ENCODE peak calls at places on chromosome 1, in nine cellular contexts. N, O, A, F, D, L, P, H and W are unnamed samples.

GRCh38 chr1:107964397-107965111 is 426 bp downstream of the VAV3 start:
- DNase-seq in D (peak), F (no peak), N (peak), O (peak), P (no peak), H (peak), L (no peak), A (peak), W (no peak)

GRCh38 chr1:155178441-155179106 is 4.9 kb downstream of the TRIM46 start:
- DNase-seq in L (no peak), H (peak), O (no peak), A (no peak), F (no peak), N (peak), D (peak), P (no peak), W (no peak)

GRCh38 chr1:243731301-243731891 is 118.6 kb downstream of the AKT3 start:
- DNase-seq in O (no peak), P (no peak), F (peak), N (no peak), H (no peak), A (peak), D (no peak), L (peak), W (no peak)

GRCh38 chr1:230332429-230333088 is 93.6 kb downstream of the PGBD5 start:
- DNase-seq in P (no peak), H (no peak), O (no peak), D (no peak), L (no peak), A (no peak), N (no peak), F (no peak), W (no peak)

GRCh38 chr1:109476825-109477224 is 6.9 kb upstream of the ATXN7L2 start:
- DNase-seq in F (no peak), D (no peak), O (no peak), H (no peak), N (no peak), L (no peak), A (no peak), P (no peak), W (no peak)

GRCh38 chr1:38037481-38037939 is 9.1 kb downstream of the POU3F1 start:
- DNase-seq in N (peak), O (peak), A (no peak), L (no peak), P (no peak), H (no peak), D (no peak), F (peak), W (no peak)

GRCh38 chr1:225460737-225461532 is 33.1 kb upstream of the LBR start:
- DNase-seq in O (peak), F (no peak), N (peak), P (no peak), L (no peak), H (no peak), D (no peak), A (no peak), W (no peak)

GRCh38 chr1:37662031-37662755 is 27.5 kb upstream of the RSPO1 start:
- DNase-seq in O (no peak), N (no peak), A (no peak), F (no peak), D (no peak), L (no peak), P (no peak), H (no peak), W (no peak)

GRCh38 chr1:200704991-200705390 is 33.7 kb upstream of the CAMSAP2 start:
- DNase-seq in H (no peak), L (no peak), A (no peak), N (no peak), D (no peak), F (no peak), P (no peak), O (no peak), W (no peak)

GRCh38 chr1:54806931-54807611 is 5.9 kb upstream of the TTC22 start:
- DNase-seq in A (no peak), O (peak), D (no peak), F (no peak), L (no peak), N (peak), H (no peak), P (no peak), W (no peak)

GRCh38 chr1:54604572-54605370 is 18.6 kb downstream of the FAM151A start:
- DNase-seq in P (no peak), O (peak), L (no peak), N (peak), D (no peak), A (no peak), H (no peak), F (no peak), W (peak)

GRCh38 chr1:226656601-226657277 is 82.3 kb downstream of the ITPKB start:
- DNase-seq in A (no peak), L (no peak), P (peak), N (no peak), F (peak), H (no peak), O (no peak), D (peak), W (no peak)

GRCh38 chr1:44014365-44015104 is 16.7 kb downstream of the SLC6A9 start:
- DNase-seq in P (no peak), O (no peak), H (no peak), F (no peak), D (no peak), N (no peak), L (no peak), A (no peak), W (no peak)

GRCh38 chr1:229006121-229006870 is 264.6 kb upstream of the RAB4A start:
- DNase-seq in O (no peak), A (no peak), H (no peak), P (no peak), D (peak), N (no peak), F (no peak), L (no peak), W (no peak)

GRCh38 chr1:38138498-38139233 is 92.1 kb upstream of the POU3F1 start:
- DNase-seq in F (peak), L (peak), O (no peak), P (no peak), A (peak), N (no peak), D (no peak), H (peak), W (no peak)

GRCh38 chr1:156657161-156657970 is 15.4 kb downstream of the BCAN start:
- DNase-seq in O (peak), H (peak), P (peak), N (peak), F (peak), A (peak), D (peak), L (peak), W (no peak)

GRCh38 chr1:198018529-198018928 is 101.4 kb downstream of the LHX9 start:
- DNase-seq in P (no peak), D (no peak), H (no peak), F (peak), A (no peak), N (peak), L (no peak), O (no peak), W (no peak)

GRCh38 chr1:119655160-119655559 is 7.1 kb upstream of the ZNF697 start:
- DNase-seq in F (peak), L (no peak), D (no peak), N (no peak), P (no peak), O (no peak), A (no peak), H (no peak), W (no peak)

GRCh38 chr1:1134300-1134961 is 18.5 kb upstream of the C1orf159 start:
- DNase-seq in D (no peak), F (no peak), A (no peak), N (no peak), P (no peak), H (no peak), O (no peak), L (no peak), W (no peak)

GRCh38 chr1:32817815-32818786 is 648 bp downstream of the S100PBP start:
- DNase-seq in H (peak), L (peak), P (peak), O (peak), F (peak), D (peak), N (peak), A (peak), W (peak)

GRCh38 chr1:60560701-60561100 is 487.1 kb upstream of the C1orf87 start:
- DNase-seq in O (no peak), D (no peak), N (no peak), A (no peak), L (no peak), P (no peak), F (no peak), H (no peak), W (no peak)

GRCh38 chr1:207972350-207972749 is 61.4 kb upstream of the CD34 start:
- DNase-seq in O (no peak), H (no peak), L (no peak), F (no peak), P (no peak), A (no peak), D (no peak), N (no peak), W (no peak)